ENCODE peak calls at places on chromosomes 2 and 18, in nine cellular contexts. One of them, this sample, is unnamed.

GRCh38 chr2:201220102-201220570 is 37.2 kb downstream of the CASP10 start:
- DNase-seq in left ventricle myocardium superior: no peak
- DNase-seq in hippocampal formation: no peak
- DNase-seq in GF-D8: peak; percentile 60
- DNase-seq in NCI-H1092: no peak
- DNase-seq in fibroblast of lung: peak; percentile 9
- DNase-seq in CD4-positive, alpha-beta T cell: no peak
- DNase-seq in HepG2: no peak
- DNase-seq in HTR-8/SVneo: no peak
- DNase-seq in this sample: no peak

GRCh38 chr2:176356251-176356650 is 87.0 kb downstream of the MTX2 start:
- DNase-seq in CD4-positive, alpha-beta T cell: no peak
- DNase-seq in HTR-8/SVneo: no peak
- DNase-seq in hippocampal formation: no peak
- DNase-seq in NCI-H1092: no peak
- DNase-seq in left ventricle myocardium superior: no peak
- DNase-seq in GF-D8: no peak
- DNase-seq in fibroblast of lung: no peak
- DNase-seq in HepG2: no peak
- DNase-seq in this sample: no peak

GRCh38 chr2:200863655-200864205 is 728 bp downstream of the CLK1 start:
- DNase-seq in hippocampal formation: peak; percentile 78
- DNase-seq in CD4-positive, alpha-beta T cell: no peak
- DNase-seq in fibroblast of lung: peak; percentile 9
- DNase-seq in HTR-8/SVneo: no peak
- DNase-seq in GF-D8: no peak
- DNase-seq in NCI-H1092: no peak
- DNase-seq in HepG2: no peak
- DNase-seq in left ventricle myocardium superior: no peak
- DNase-seq in this sample: peak; percentile 38

GRCh38 chr2:175557810-175558377 is 376.4 kb upstream of the ATP5MC3 start:
- DNase-seq in left ventricle myocardium superior: no peak
- DNase-seq in CD4-positive, alpha-beta T cell: no peak
- DNase-seq in hippocampal formation: no peak
- DNase-seq in HTR-8/SVneo: no peak
- DNase-seq in fibroblast of lung: no peak
- DNase-seq in GF-D8: no peak
- DNase-seq in HepG2: no peak
- DNase-seq in NCI-H1092: no peak
- DNase-seq in this sample: no peak

GRCh38 chr2:209471037-209471436 is 47.2 kb downstream of the MAP2 start:
- DNase-seq in HTR-8/SVneo: no peak
- DNase-seq in HepG2: no peak
- DNase-seq in left ventricle myocardium superior: no peak
- DNase-seq in NCI-H1092: no peak
- DNase-seq in fibroblast of lung: peak; percentile 71
- DNase-seq in CD4-positive, alpha-beta T cell: no peak
- DNase-seq in hippocampal formation: no peak
- DNase-seq in GF-D8: no peak
- DNase-seq in this sample: no peak

GRCh38 chr2:230875347-230876315 is 10.9 kb downstream of the ITM2C start:
- DNase-seq in fibroblast of lung: no peak
- DNase-seq in GF-D8: no peak
- DNase-seq in NCI-H1092: no peak
- DNase-seq in hippocampal formation: no peak
- DNase-seq in left ventricle myocardium superior: no peak
- DNase-seq in CD4-positive, alpha-beta T cell: no peak
- DNase-seq in HepG2: no peak
- DNase-seq in HTR-8/SVneo: no peak
- DNase-seq in this sample: no peak

GRCh38 chr2:11679491-11680130 is 9.6 kb upstream of the NTSR2 start:
- DNase-seq in HTR-8/SVneo: no peak
- DNase-seq in HepG2: no peak
- DNase-seq in NCI-H1092: no peak
- DNase-seq in left ventricle myocardium superior: no peak
- DNase-seq in GF-D8: no peak
- DNase-seq in CD4-positive, alpha-beta T cell: no peak
- DNase-seq in fibroblast of lung: no peak
- DNase-seq in hippocampal formation: no peak
- DNase-seq in this sample: no peak

GRCh38 chr2:36708119-36708741 is 11.7 kb downstream of the VIT start:
- DNase-seq in fibroblast of lung: peak; percentile 44
- DNase-seq in HTR-8/SVneo: peak; percentile 71
- DNase-seq in left ventricle myocardium superior: no peak
- DNase-seq in CD4-positive, alpha-beta T cell: no peak
- DNase-seq in HepG2: no peak
- DNase-seq in NCI-H1092: no peak
- DNase-seq in hippocampal formation: no peak
- DNase-seq in GF-D8: no peak
- DNase-seq in this sample: no peak

GRCh38 chr2:240466579-240467148 is 31.2 kb downstream of the GPC1 start:
- DNase-seq in fibroblast of lung: no peak
- DNase-seq in left ventricle myocardium superior: peak; percentile 25
- DNase-seq in CD4-positive, alpha-beta T cell: no peak
- DNase-seq in NCI-H1092: no peak
- DNase-seq in hippocampal formation: no peak
- DNase-seq in HTR-8/SVneo: no peak
- DNase-seq in HepG2: no peak
- DNase-seq in GF-D8: no peak
- DNase-seq in this sample: peak; percentile 9

GRCh38 chr18:2441544-2441943 is 129.8 kb downstream of the METTL4 start:
- DNase-seq in HepG2: no peak
- DNase-seq in CD4-positive, alpha-beta T cell: no peak
- DNase-seq in HTR-8/SVneo: no peak
- DNase-seq in GF-D8: no peak
- DNase-seq in left ventricle myocardium superior: no peak
- DNase-seq in NCI-H1092: no peak
- DNase-seq in hippocampal formation: no peak
- DNase-seq in fibroblast of lung: peak; percentile 62
- DNase-seq in this sample: no peak

GRCh38 chr18:3540805-3541548 is 91.0 kb downstream of the TGIF1 start:
- DNase-seq in CD4-positive, alpha-beta T cell: no peak
- DNase-seq in HTR-8/SVneo: no peak
- DNase-seq in fibroblast of lung: no peak
- DNase-seq in NCI-H1092: no peak
- DNase-seq in hippocampal formation: no peak
- DNase-seq in left ventricle myocardium superior: no peak
- DNase-seq in HepG2: no peak
- DNase-seq in GF-D8: no peak
- DNase-seq in this sample: no peak

GRCh38 chr18:76581261-76581660 is 86.2 kb upstream of the ZNF516 start:
- DNase-seq in GF-D8: no peak
- DNase-seq in HTR-8/SVneo: no peak
- DNase-seq in NCI-H1092: no peak
- DNase-seq in hippocampal formation: no peak
- DNase-seq in left ventricle myocardium superior: no peak
- DNase-seq in HepG2: no peak
- DNase-seq in CD4-positive, alpha-beta T cell: no peak
- DNase-seq in fibroblast of lung: no peak
- DNase-seq in this sample: no peak

GRCh38 chr2:128489580-128490273 is 171.1 kb upstream of the HS6ST1 start:
- DNase-seq in GF-D8: peak; percentile 49
- DNase-seq in hippocampal formation: no peak
- DNase-seq in CD4-positive, alpha-beta T cell: no peak
- DNase-seq in HepG2: no peak
- DNase-seq in left ventricle myocardium superior: no peak
- DNase-seq in fibroblast of lung: peak; percentile 17
- DNase-seq in NCI-H1092: no peak
- DNase-seq in HTR-8/SVneo: no peak
- DNase-seq in this sample: no peak

GRCh38 chr18:55731594-55732042 is 143.6 kb upstream of the TCF4 start:
- DNase-seq in NCI-H1092: no peak
- DNase-seq in HepG2: no peak
- DNase-seq in GF-D8: no peak
- DNase-seq in left ventricle myocardium superior: no peak
- DNase-seq in CD4-positive, alpha-beta T cell: no peak
- DNase-seq in HTR-8/SVneo: no peak
- DNase-seq in fibroblast of lung: peak; percentile 19
- DNase-seq in hippocampal formation: no peak
- DNase-seq in this sample: no peak

GRCh38 chr2:230358305-230358704 is 31.3 kb downstream of the SP140L start:
- DNase-seq in CD4-positive, alpha-beta T cell: no peak
- DNase-seq in fibroblast of lung: peak; percentile 37
- DNase-seq in NCI-H1092: no peak
- DNase-seq in HepG2: no peak
- DNase-seq in GF-D8: no peak
- DNase-seq in HTR-8/SVneo: no peak
- DNase-seq in hippocampal formation: no peak
- DNase-seq in left ventricle myocardium superior: no peak
- DNase-seq in this sample: no peak

GRCh38 chr2:182240862-182241371 is 185.9 kb downstream of the PDE1A start:
- DNase-seq in GF-D8: no peak
- DNase-seq in fibroblast of lung: peak; percentile 34
- DNase-seq in HepG2: peak; percentile 55
- DNase-seq in HTR-8/SVneo: peak; percentile 10
- DNase-seq in left ventricle myocardium superior: no peak
- DNase-seq in CD4-positive, alpha-beta T cell: no peak
- DNase-seq in NCI-H1092: peak; percentile 3
- DNase-seq in hippocampal formation: no peak
- DNase-seq in this sample: peak; percentile 15